ENCODE peak calls at places on chromosome 15, in six cellular contexts. V is astrocyte of the hippocampus, G is AG08396, Y is NCI-H226, C is foreskin melanocyte, H is RPMI8226. X is an unnamed sample.

GRCh38 chr15:79811406-79812405 is 85.1 kb downstream of the MTHFS start:
- DNase-seq in C (peak), V (peak), G (no peak), Y (no peak), H (peak), X (peak)

GRCh38 chr15:33547876-33548275 is 237.1 kb downstream of the RYR3 start:
- DNase-seq in G (peak), V (peak), Y (no peak), H (peak), C (peak), X (peak)

GRCh38 chr15:90209591-90209990 is 8.5 kb downstream of the SEMA4B start:
- DNase-seq in G (no peak), C (no peak), H (no peak), V (no peak), Y (no peak), X (no peak)

GRCh38 chr15:101062471-101063171 is 143.5 kb downstream of the LRRK1 start:
- DNase-seq in H (no peak), Y (no peak), C (no peak), V (no peak), G (no peak), X (no peak)

GRCh38 chr15:38263996-38264395 is 11.4 kb downstream of the SPRED1 start:
- DNase-seq in H (no peak), V (peak), Y (peak), G (peak), C (no peak), X (no peak)

GRCh38 chr15:87369269-87369668 is 887.3 kb downstream of the NTRK3 start:
- DNase-seq in C (peak), G (peak), V (peak), H (no peak), Y (peak), X (peak)

GRCh38 chr15:76337047-76337738 is 620 bp downstream of the ISL2 start:
- DNase-seq in Y (no peak), G (no peak), C (no peak), V (peak), H (peak), X (peak)

GRCh38 chr15:63985221-63986184 is 60.8 kb downstream of the DAPK2 start:
- DNase-seq in H (no peak), G (no peak), C (no peak), Y (no peak), V (no peak), X (no peak)

GRCh38 chr15:30985081-30985531 is 6.3 kb downstream of the MTMR10 start:
- DNase-seq in H (peak), V (peak), Y (no peak), C (peak), G (no peak), X (peak)

GRCh38 chr15:63478243-63478642 is 26.1 kb upstream of the USP3 start:
- DNase-seq in H (no peak), C (no peak), V (no peak), G (no peak), Y (no peak), X (no peak)

GRCh38 chr15:86690566-86690965 is 610.9 kb downstream of the AGBL1 start:
- DNase-seq in C (no peak), G (no peak), Y (no peak), H (no peak), V (peak), X (no peak)

GRCh38 chr15:22918056-22918455 is 62.1 kb downstream of the CYFIP1 start:
- DNase-seq in Y (peak), V (peak), C (peak), G (peak), H (no peak), X (peak)

GRCh38 chr15:80766275-80766674 is 12.9 kb upstream of the CEMIP start:
- DNase-seq in Y (no peak), H (no peak), G (no peak), V (no peak), C (no peak), X (no peak)

GRCh38 chr15:38726187-38726586 is 161.6 kb upstream of the RASGRP1 start:
- DNase-seq in C (no peak), V (no peak), G (no peak), Y (no peak), H (no peak), X (no peak)

GRCh38 chr15:66609876-66610275 is 44.1 kb upstream of the LCTL start:
- DNase-seq in Y (no peak), V (no peak), H (no peak), C (no peak), G (no peak), X (no peak)

GRCh38 chr15:56320861-56321260 is 44.4 kb upstream of the TEX9 start:
- DNase-seq in G (no peak), V (no peak), C (no peak), H (no peak), Y (no peak), X (no peak)

GRCh38 chr15:57769266-57769665 is 62.8 kb downstream of the POLR2M start:
- DNase-seq in H (no peak), C (no peak), V (no peak), G (peak), Y (no peak), X (peak)

GRCh38 chr15:68335251-68335650 is 57.7 kb downstream of the FEM1B start:
- DNase-seq in Y (peak), G (no peak), H (no peak), C (peak), V (peak), X (no peak)

GRCh38 chr15:37921527-37922385 is 12.7 kb upstream of the TMCO5A start:
- DNase-seq in C (no peak), V (peak), G (no peak), H (no peak), Y (peak), X (no peak)

GRCh38 chr15:101190196-101190595 is 61.7 kb downstream of the CHSY1 start:
- DNase-seq in H (no peak), G (no peak), V (no peak), C (no peak), Y (no peak), X (no peak)

GRCh38 chr15:33654859-33655258 is 313.4 kb upstream of the CHRM5 start:
- DNase-seq in G (no peak), Y (no peak), C (no peak), H (no peak), V (no peak), X (no peak)

GRCh38 chr15:59622289-59622688 is 10.7 kb downstream of the GCNT3 start:
- DNase-seq in Y (peak), C (peak), V (peak), G (peak), H (peak), X (peak)

GRCh38 chr15:68781766-68782588 is 38.7 kb downstream of the ANP32A start:
- DNase-seq in H (no peak), V (no peak), G (no peak), Y (no peak), C (no peak), X (no peak)

GRCh38 chr15:72227192-72227586 is 3.8 kb downstream of the PKM start:
- DNase-seq in V (peak), Y (peak), H (peak), C (no peak), G (no peak), X (peak)

X was measured in astrocyte of the spinal cord.